ENCODE peak calls at places on chromosomes 16 and 17, in four cellular contexts. O is lung, H is kidney epithelial cell, Q is stomach. E is an unnamed sample.

GRCh38 chr16:9012848-9013507 is 49.3 kb upstream of the USP7 start:
- DNase-seq in O (no peak), H (no peak), Q (no peak), E (no peak)

GRCh38 chr16:80015566-80015965 is 415.0 kb upstream of the MAF start:
- DNase-seq in O (no peak), H (no peak), Q (no peak), E (no peak)

GRCh38 chr17:4247361-4247980 is 16.3 kb downstream of the ANKFY1 start:
- DNase-seq in O (no peak), H (no peak), Q (no peak), E (no peak)

GRCh38 chr17:79979201-79979840 is 56.4 kb downstream of the TBC1D16 start:
- DNase-seq in O (no peak), H (no peak), Q (no peak), E (no peak)

GRCh38 chr17:7486181-7486580 is 2.0 kb downstream of the POLR2A start:
- DNase-seq in O (no peak), H (no peak), Q (no peak), E (no peak)

GRCh38 chr16:86007524-86007923 is 108.6 kb downstream of the IRF8 start:
- DNase-seq in O (no peak), H (no peak), Q (no peak), E (no peak)

GRCh38 chr16:76976756-76977155 is 214.2 kb upstream of the MON1B start:
- DNase-seq in O (no peak), H (no peak), Q (no peak), E (no peak)

GRCh38 chr17:8621585-8621984 is 8.9 kb downstream of the MYH10 start:
- DNase-seq in O (no peak), H (no peak), Q (no peak), E (no peak)

GRCh38 chr17:2849327-2849670 is 53.1 kb downstream of the RAP1GAP2 start:
- DNase-seq in O (no peak), H (peak), Q (no peak), E (no peak)

GRCh38 chr17:82492647-82493516 is 26.6 kb upstream of the FOXK2 start:
- DNase-seq in O (no peak), H (no peak), Q (no peak), E (no peak)

DNA sequence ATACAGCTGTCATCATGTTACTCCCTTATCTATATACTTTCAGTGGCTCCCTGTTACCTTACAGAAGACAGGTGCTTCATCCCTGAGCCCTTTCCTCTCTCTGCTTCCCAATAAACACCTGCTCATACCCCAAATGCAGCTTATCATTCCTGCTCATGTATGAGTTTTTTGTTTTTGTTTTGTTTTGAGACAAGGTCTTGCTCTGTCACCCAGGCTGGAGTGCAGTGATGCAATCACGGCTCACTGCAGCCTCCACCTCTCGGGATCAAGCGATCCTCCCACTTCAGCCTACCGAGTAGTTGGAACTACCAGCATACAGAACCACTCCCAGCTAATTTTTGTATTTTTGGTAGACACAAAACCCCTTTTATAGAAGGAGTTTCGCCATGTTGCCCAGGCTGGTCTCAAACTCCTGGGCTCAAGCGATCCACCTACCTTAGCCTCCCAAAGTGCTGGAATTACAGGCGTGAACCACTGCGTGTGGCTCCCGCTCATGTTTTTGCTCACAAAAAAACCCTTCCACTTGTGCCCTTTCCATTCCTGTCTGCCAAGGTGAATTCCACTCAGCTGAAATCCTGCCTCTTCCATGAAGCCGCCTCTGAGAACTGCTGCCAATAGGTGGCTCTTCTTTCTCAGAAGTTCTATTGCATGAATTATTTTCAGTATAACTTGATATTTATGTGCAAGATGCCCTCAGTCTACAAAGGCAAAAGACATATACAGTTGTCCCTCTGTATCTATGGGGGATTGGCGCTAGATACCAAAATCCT is 7.9 kb upstream of the RNF157 start:
- DNase-seq in O (no peak), H (no peak), Q (peak), E (no peak)
- TF ChIP-seq CTCF in O (no peak), H (peak), Q (no peak), E (no peak)

GRCh38 chr17:37708616-37709212 is 36.1 kb downstream of the HNF1B start:
- DNase-seq in O (no peak), H (peak), Q (peak), E (no peak)

GRCh38 chr17:37713028-37713431 is 31.8 kb downstream of the HNF1B start:
- DNase-seq in O (no peak), H (no peak), Q (peak), E (no peak)

GRCh38 chr17:37711113-37711512 is 33.7 kb downstream of the HNF1B start:
- DNase-seq in O (no peak), H (no peak), Q (no peak), E (no peak)

GRCh38 chr17:37708008-37708615 is 36.7 kb downstream of the HNF1B start:
- DNase-seq in O (no peak), H (no peak), Q (peak), E (no peak)

DNA sequence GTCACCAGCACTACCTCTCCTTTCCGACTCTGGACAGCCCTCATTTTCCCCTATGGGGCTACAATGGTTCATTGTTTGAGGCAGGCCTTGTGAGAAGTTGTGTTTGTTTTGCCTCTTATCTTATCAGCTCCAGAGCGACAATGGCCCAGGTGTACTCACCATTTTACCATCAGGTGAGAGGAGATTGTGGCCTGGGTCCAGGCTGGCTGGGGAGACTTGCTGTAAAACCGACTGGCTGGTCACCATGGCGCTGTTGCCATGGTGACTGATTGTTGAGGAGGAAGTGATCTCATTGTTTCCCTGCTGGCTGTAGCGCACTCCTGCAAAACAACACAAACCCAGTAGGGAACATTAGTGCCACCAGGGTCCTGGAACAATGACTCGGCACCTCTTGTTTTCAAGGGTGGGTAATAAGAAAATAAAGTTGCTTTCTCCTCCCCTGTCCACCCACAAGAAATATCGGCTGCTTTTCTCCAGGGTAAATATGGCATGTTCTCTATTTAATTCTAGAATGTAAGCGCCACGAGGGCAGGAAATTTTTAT is 34.4 kb downstream of the HNF1B start:
- DNase-seq in O (peak), H (no peak), Q (peak), E (no peak)
- TF ChIP-seq CTCF in O (no peak), H (no peak), Q (no peak), E (no peak)

DNA sequence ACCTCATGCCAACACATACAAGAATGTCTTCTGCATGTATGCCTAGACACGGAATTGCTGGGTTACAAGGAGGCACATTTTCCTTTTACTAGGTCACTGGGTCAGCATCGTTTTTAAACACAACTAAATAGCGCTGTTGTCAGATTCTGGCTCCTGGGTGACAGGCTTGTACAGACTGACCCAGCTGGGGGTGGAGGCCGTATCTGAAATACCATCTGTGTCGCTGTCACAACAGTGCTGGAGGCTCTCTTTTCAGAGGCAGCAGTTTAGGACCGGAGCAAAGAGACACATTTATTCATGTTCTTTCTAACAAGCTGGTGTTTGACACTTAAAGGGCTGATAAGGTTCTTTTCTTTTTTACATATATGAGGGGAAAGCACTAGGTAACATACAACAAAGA is 403.0 kb upstream of the ASIC2 start:
- DNase-seq in O (no peak), H (no peak), Q (no peak), E (no peak)
- TF ChIP-seq CTCF in O (no peak), H (no peak), Q (no peak), E (no peak)

GRCh38 chr16:14182999-14183398 is 111.9 kb downstream of the MRTFB start:
- DNase-seq in O (no peak), H (no peak), Q (no peak), E (no peak)
- TF ChIP-seq CTCF in O (no peak), H (no peak), Q (no peak), E (no peak)

GRCh38 chr17:48908047-48908843 is at the start of gene UBE2Z:
- DNase-seq in O (peak), H (peak), Q (peak), E (peak)
- TF ChIP-seq CTCF in O (no peak), H (peak), Q (no peak), E (no peak)

GRCh38 chr17:46875849-46876352 is 24.5 kb downstream of the WNT9B start:
- DNase-seq in O (no peak), H (no peak), Q (no peak), E (no peak)

GRCh38 chr17:46876926-46877325 is 25.5 kb downstream of the WNT9B start:
- DNase-seq in O (no peak), H (no peak), Q (no peak), E (no peak)

GRCh38 chr17:46874906-46875305 is 23.5 kb downstream of the WNT9B start:
- DNase-seq in O (no peak), H (no peak), Q (no peak), E (no peak)

GRCh38 chr17:46877466-46877865 is 26.1 kb downstream of the WNT9B start:
- DNase-seq in O (no peak), H (no peak), Q (no peak), E (no peak)

GRCh38 chr17:46876353-46876887 is 25.0 kb downstream of the WNT9B start:
- DNase-seq in O (no peak), H (no peak), Q (peak), E (no peak)
- TF ChIP-seq CTCF in O (no peak), H (peak), Q (no peak), E (no peak)

GRCh38 chr16:66152841-66153525 is 213.5 kb upstream of the CDH5 start:
- DNase-seq in O (no peak), H (no peak), Q (no peak), E (no peak)
- TF ChIP-seq CTCF in O (no peak), H (no peak), Q (no peak), E (no peak)

GRCh38 chr17:44069974-44070454 is 521 bp upstream of the G6PC3 start:
- DNase-seq in O (no peak), H (no peak), Q (no peak), E (no peak)

GRCh38 chr17:44071198-44071520 is 624 bp downstream of the G6PC3 start:
- DNase-seq in O (no peak), H (no peak), Q (no peak), E (no peak)

GRCh38 chr17:44067547-44067945 is 1.1 kb upstream of the LSM12 start:
- DNase-seq in O (no peak), H (no peak), Q (no peak), E (no peak)

GRCh38 chr17:44071772-44072171 is 1.2 kb downstream of the G6PC3 start:
- DNase-seq in O (no peak), H (no peak), Q (no peak), E (no peak)

DNA sequence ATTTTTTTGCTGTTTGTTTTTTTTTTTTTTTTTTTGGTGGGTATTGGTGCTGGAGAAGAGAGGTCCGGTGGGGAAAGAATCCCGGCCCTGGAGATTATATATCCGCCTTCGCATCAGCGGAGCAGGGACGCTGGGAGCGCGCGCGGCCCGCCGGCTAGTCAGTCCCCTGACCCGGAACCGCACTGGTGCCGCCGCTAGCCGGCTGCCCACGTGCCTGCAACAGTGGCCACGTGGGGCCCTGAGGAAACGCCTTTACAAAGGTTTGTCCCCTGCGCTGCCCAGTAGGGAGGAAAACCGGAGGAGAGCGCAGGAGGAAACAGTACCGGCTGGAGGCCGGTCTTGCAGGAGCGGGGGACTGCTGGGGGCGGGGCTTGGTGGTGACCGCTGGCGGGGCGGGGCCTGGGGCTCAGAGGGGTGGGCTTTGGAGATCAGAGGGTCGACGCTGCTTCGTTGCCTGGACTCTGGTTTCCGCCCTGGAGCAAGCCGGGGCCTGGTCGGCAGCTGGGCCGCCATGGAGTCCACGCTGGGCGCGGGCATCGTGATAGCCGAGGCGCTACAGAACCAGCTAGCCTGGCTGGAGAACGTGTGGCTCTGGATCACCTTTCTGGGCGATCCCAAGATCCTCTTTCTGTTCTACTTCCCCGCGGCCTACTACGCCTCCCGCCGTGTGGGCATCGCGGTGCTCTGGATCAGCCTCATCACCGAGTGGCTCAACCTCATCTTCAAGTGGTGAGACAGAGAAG is at the start of gene G6PC3:
- DNase-seq in O (peak), H (peak), Q (peak), E (peak)
- TF ChIP-seq CTCF in O (no peak), H (peak), Q (no peak), E (no peak)